ENCODE peak calls at places on chromosomes 2 and 18, in five cellular contexts. One of them, this sample, is unnamed.
A peak's percentile ranks its signal among the peaks of the same experiment; 100 is the strongest.

GRCh38 chr2:71608034-71608433 is 154.7 kb downstream of the DYSF start:
- DNase-seq in sigmoid colon: peak; percentile 45
- DNase-seq in COR-L47: no peak
- DNase-seq in T-helper 2 cell: no peak
- DNase-seq in Caco-2: peak; percentile 17
- DNase-seq in this sample: no peak

GRCh38 chr18:78986018-78986481 is 6.4 kb downstream of the SALL3 start:
- DNase-seq in sigmoid colon: no peak
- DNase-seq in COR-L47: peak; percentile 89
- DNase-seq in T-helper 2 cell: no peak
- DNase-seq in Caco-2: no peak
- DNase-seq in this sample: peak; percentile 14

GRCh38 chr2:66433945-66434678 is 813 bp upstream of the MEIS1 start:
- DNase-seq in sigmoid colon: peak; percentile 88
- DNase-seq in COR-L47: peak; percentile 73
- DNase-seq in T-helper 2 cell: no peak
- DNase-seq in Caco-2: peak; percentile 74
- DNase-seq in this sample: peak; percentile 66

GRCh38 chr18:199214-199613 is 40.9 kb downstream of the USP14 start:
- DNase-seq in sigmoid colon: no peak
- DNase-seq in COR-L47: no peak
- DNase-seq in T-helper 2 cell: no peak
- DNase-seq in Caco-2: no peak
- DNase-seq in this sample: no peak

GRCh38 chr2:236033462-236033861 is 134.7 kb downstream of the GBX2 start:
- DNase-seq in sigmoid colon: no peak
- DNase-seq in COR-L47: no peak
- DNase-seq in T-helper 2 cell: no peak
- DNase-seq in Caco-2: no peak
- DNase-seq in this sample: no peak

GRCh38 chr2:95346738-95347671 is 49.9 kb downstream of the KCNIP3 start:
- DNase-seq in sigmoid colon: peak; percentile 69
- DNase-seq in COR-L47: no peak
- DNase-seq in T-helper 2 cell: no peak
- DNase-seq in Caco-2: peak; percentile 34
- DNase-seq in this sample: peak; percentile 37

GRCh38 chr2:70088508-70089219 is 1.4 kb downstream of the PCBP1 start:
- DNase-seq in sigmoid colon: no peak
- DNase-seq in COR-L47: peak; percentile 83
- DNase-seq in T-helper 2 cell: no peak
- DNase-seq in Caco-2: no peak
- DNase-seq in this sample: no peak

GRCh38 chr2:201228271-201228911 is 31.9 kb upstream of the CASP8 start:
- DNase-seq in sigmoid colon: no peak
- DNase-seq in COR-L47: no peak
- DNase-seq in T-helper 2 cell: no peak
- DNase-seq in Caco-2: no peak
- DNase-seq in this sample: no peak

This sample was measured in Calu3.